ENCODE peak calls at places on chromosomes 1 and 21, in five cellular contexts. N is Panc1, R is stomach, M is transverse colon, S is prostate gland. O is an unnamed sample.

GRCh38 chr1:15835205-15835740 is 12.2 kb upstream of the SPEN start:
- DNase-seq in M (peak; percentile 52), N (no peak), R (no peak), S (no peak), O (peak; percentile 53)

GRCh38 chr21:45788635-45789506 is 145.3 kb downstream of the PCBP3 start:
- DNase-seq in N (no peak), M (no peak), S (no peak), R (no peak), O (no peak)

GRCh38 chr1:28246427-28246832 is 10.5 kb downstream of the ATP5IF1 start:
- DNase-seq in M (peak; percentile 38), R (no peak), S (peak; percentile 44), N (no peak), O (no peak)

GRCh38 chr1:12473596-12474329 is 144.2 kb downstream of the DHRS3 start:
- DNase-seq in S (no peak), M (no peak), R (no peak), N (no peak), O (no peak)

GRCh38 chr1:17207966-17208418 is 3.1 kb downstream of the PADI1 start:
- DNase-seq in R (no peak), N (peak; percentile 61), M (no peak), S (no peak), O (no peak)

GRCh38 chr1:212401838-212402582 is 12.7 kb downstream of the PACC1 start:
- DNase-seq in M (no peak), S (no peak), R (no peak), N (no peak), O (no peak)

GRCh38 chr1:53348491-53349368 is 20.9 kb upstream of the LRP8 start:
- DNase-seq in S (no peak), M (no peak), R (peak; percentile 8), N (no peak), O (peak; percentile 40)

GRCh38 chr21:42704861-42705260 is 51.4 kb downstream of the PDE9A start:
- DNase-seq in M (no peak), R (no peak), S (no peak), N (no peak), O (no peak)

GRCh38 chr1:28915036-28915895 is 897 bp downstream of the EPB41 start:
- DNase-seq in N (no peak), R (peak; percentile 37), M (peak; percentile 45), S (peak; percentile 30), O (no peak)

GRCh38 chr1:169514566-169515270 is 29.0 kb upstream of the SLC19A2 start:
- DNase-seq in S (no peak), N (no peak), M (no peak), R (no peak), O (no peak)

GRCh38 chr21:35933466-35933865 is 126.9 kb downstream of the SETD4 start:
- DNase-seq in S (no peak), M (peak; percentile 34), R (no peak), N (no peak), O (no peak)

GRCh38 chr21:44527983-44528633 is 11.9 kb downstream of the KRTAP10-1 start:
- DNase-seq in N (no peak), S (no peak), R (no peak), M (no peak), O (no peak)

GRCh38 chr21:39087238-39087975 is 95.8 kb downstream of the PSMG1 start:
- DNase-seq in M (no peak), N (no peak), R (no peak), S (no peak), O (no peak)

GRCh38 chr1:202374077-202374476 is 25.6 kb downstream of the PPP1R12B start:
- DNase-seq in R (no peak), M (no peak), S (peak; percentile 15), N (no peak), O (no peak)

GRCh38 chr1:40078512-40079333 is 18.3 kb downstream of the PPT1 start:
- DNase-seq in R (peak; percentile 48), M (peak; percentile 35), S (peak; percentile 23), N (no peak), O (no peak)

GRCh38 chr1:154386643-154387352 is 18.3 kb upstream of the IL6R start:
- DNase-seq in R (no peak), N (no peak), S (no peak), M (peak; percentile 39), O (no peak)

GRCh38 chr1:69315416-69315815 is 252.3 kb upstream of the LRRC7 start:
- DNase-seq in N (no peak), M (no peak), S (no peak), R (no peak), O (no peak)

GRCh38 chr1:10679521-10680220 is 116.8 kb downstream of the CASZ1 start:
- DNase-seq in M (peak; percentile 45), R (peak; percentile 87), S (peak; percentile 76), N (no peak), O (peak; percentile 71)

GRCh38 chr1:170674239-170674638 is 10.3 kb downstream of the PRRX1 start:
- DNase-seq in R (no peak), M (no peak), S (no peak), N (no peak), O (no peak)

GRCh38 chr1:58576727-58577675 is at the start of gene TACSTD2:
- DNase-seq in N (no peak), M (peak; percentile 61), R (peak; percentile 84), S (peak; percentile 96), O (peak; percentile 95)

GRCh38 chr21:35256468-35256988 is 207.4 kb upstream of the RUNX1 start:
- DNase-seq in M (peak; percentile 78), S (peak; percentile 87), R (peak; percentile 95), N (peak; percentile 91), O (peak; percentile 76)

GRCh38 chr1:64508521-64509096 is 38.7 kb downstream of the CACHD1 start:
- DNase-seq in N (no peak), S (no peak), M (no peak), R (no peak), O (no peak)

GRCh38 chr1:44019398-44020044 is 11.7 kb downstream of the SLC6A9 start:
- DNase-seq in S (no peak), M (no peak), N (no peak), R (no peak), O (no peak)

DNA sequence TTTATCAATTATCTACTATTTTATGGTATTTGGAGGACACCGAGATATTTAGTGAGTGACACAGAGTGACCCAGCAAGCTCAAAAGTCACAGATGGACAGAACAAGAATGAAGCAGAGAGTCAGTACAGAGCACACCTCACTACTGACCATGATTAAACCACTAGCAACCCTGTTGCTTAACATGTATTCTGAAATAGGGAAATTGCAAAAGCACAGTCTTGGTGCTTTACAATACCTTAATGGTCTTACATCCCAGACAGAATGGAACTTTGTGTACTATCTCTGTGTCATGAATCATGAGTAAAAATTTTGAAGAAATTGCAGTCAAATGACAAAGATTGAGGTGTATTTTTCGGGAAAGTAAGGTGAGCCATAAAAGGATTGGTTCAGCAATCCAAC is 2.6 kb upstream of the SAMSN1 start:
- DNase-seq in R (no peak), N (no peak), S (no peak), M (no peak), O (no peak)
- TF ChIP-seq POLR2AphosphoS5 in R (no peak), N (no peak), S (no peak), M (no peak), O (no peak)

GRCh38 chr21:17797967-17798366 is 21.2 kb downstream of the C21orf91 start:
- DNase-seq in M (no peak), N (no peak), R (no peak), S (no peak), O (no peak)

GRCh38 chr21:17794631-17795030 is 24.5 kb downstream of the C21orf91 start:
- DNase-seq in M (no peak), N (no peak), S (no peak), R (no peak), O (no peak)

GRCh38 chr21:17795084-17796036 is 23.8 kb downstream of the C21orf91 start:
- DNase-seq in S (no peak), M (no peak), N (no peak), R (no peak), O (no peak)

GRCh38 chr21:17796037-17796403 is 23.1 kb downstream of the C21orf91 start:
- DNase-seq in S (no peak), R (no peak), N (no peak), M (no peak), O (no peak)

GRCh38 chr21:17796503-17796902 is 22.7 kb downstream of the C21orf91 start:
- DNase-seq in S (no peak), R (no peak), N (no peak), M (no peak), O (no peak)
- H3K4me1 ChIP-seq in S (peaks cover 4% of the 10 kb centered on the region), R (peaks cover 57% of the 10 kb centered on the region), N (no peaks in the 10 kb centered on the region), M (no peaks in the 10 kb centered on the region), O (no peaks in the 10 kb centered on the region)

GRCh38 chr1:24928631-24929090 is 1.4 kb downstream of the RUNX3 start:
- DNase-seq in N (no peak), S (no peak), M (peak; percentile 45), R (no peak), O (no peak)
- TF ChIP-seq POLR2AphosphoS5 in N (no peak), S (no peak), M (no peak), R (no peak), O (no peak)

GRCh38 chr1:164619006-164619784 is 60.2 kb downstream of the PBX1 start:
- DNase-seq in M (no peak), N (no peak), R (no peak), S (no peak), O (no peak)

GRCh38 chr1:164625004-164625617 is 66.1 kb downstream of the PBX1 start:
- DNase-seq in R (no peak), N (no peak), S (no peak), M (no peak), O (no peak)

GRCh38 chr1:164624393-164624792 is 65.4 kb downstream of the PBX1 start:
- DNase-seq in S (no peak), R (no peak), M (no peak), N (no peak), O (no peak)

GRCh38 chr1:164623805-164624204 is 64.8 kb downstream of the PBX1 start:
- DNase-seq in S (no peak), N (no peak), M (no peak), R (no peak), O (no peak)

DNA sequence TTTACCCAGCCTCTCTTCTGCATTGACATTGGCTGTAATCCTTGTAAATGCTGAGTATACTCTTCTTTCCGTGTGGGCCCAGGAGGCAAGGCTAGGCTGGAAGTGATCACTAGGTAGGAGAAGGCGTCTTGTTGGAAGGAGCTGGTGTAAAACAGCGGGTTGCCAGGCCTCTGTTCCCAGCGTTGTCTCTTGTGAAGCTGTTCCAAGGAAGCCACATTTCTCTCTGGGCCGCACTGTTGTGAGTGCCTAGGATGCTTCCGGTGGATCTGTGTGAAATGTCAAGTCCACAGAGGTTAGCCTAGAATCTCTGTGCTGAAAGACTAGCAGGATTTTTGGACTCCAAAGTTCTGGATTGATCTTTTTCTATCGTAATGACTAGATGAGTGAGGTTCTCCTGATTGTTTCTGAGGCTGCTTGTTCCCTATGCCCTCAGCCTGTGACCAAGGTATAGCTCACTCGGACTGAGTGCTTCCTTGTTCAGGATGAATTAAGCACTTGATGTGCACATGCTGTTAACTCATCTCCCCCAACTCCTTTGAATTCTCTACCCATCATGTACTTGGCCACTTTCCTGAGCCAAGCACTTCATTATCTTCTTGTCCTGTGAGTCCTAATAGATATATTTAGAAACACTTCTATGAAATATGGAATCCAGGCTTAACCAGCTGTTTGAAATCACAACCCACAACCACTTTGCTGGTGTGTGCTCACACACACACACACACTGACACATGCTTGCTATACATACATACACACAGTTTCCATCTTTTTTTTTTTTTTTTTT is 63.3 kb downstream of the PBX1 start:
- DNase-seq in M (no peak), R (no peak), S (no peak), N (no peak), O (no peak)
- H3K4me1 ChIP-seq in M (peaks cover 24% of the 10 kb centered on the region), R (peaks cover 78% of the 10 kb centered on the region), S (no peaks in the 10 kb centered on the region), N (no peaks in the 10 kb centered on the region), O (peaks cover 12% of the 10 kb centered on the region)

GRCh38 chr1:19484338-19484792 is 974 bp downstream of the CAPZB start:
- DNase-seq in S (no peak), R (no peak), M (no peak), N (no peak), O (no peak)
- TF ChIP-seq POLR2AphosphoS5 in S (no peak), R (no peak), M (no peak), N (no peak), O (no peak)